ENCODE peak calls at places on chromosome 18, in five cellular contexts. W is stimulated activated CD8-positive, alpha-beta memory T cell treated with anti-CD3 and anti-CD28 coated beads, Interleukin-15, amount 100 ng/mL, for 48 hours; M is choroid plexus epithelial cell; A is AG08395; K is PC-9. V is an unnamed sample.

GRCh38 chr18:46916551-46917107 is 678 bp downstream of the PIAS2 start:
- DNase-seq in W (no peak), K (no peak), A (peak; percentile 30), M (peak; percentile 54), V (no peak)

GRCh38 chr18:53644799-53645471 is 579.5 kb downstream of the MBD2 start:
- DNase-seq in W (no peak), A (no peak), K (no peak), M (no peak), V (no peak)

GRCh38 chr18:69947361-69948106 is at the start of gene CD226:
- DNase-seq in K (no peak), W (no peak), M (no peak), A (no peak), V (no peak)

GRCh38 chr18:62521588-62521987 is 1.2 kb upstream of the ZCCHC2 start:
- DNase-seq in W (no peak), A (no peak), K (no peak), M (peak; percentile 62), V (no peak)

GRCh38 chr18:48814490-48815181 is 136.1 kb downstream of the SMAD7 start:
- DNase-seq in M (no peak), K (no peak), A (no peak), W (no peak), V (no peak)

GRCh38 chr18:51110073-51110797 is 80.2 kb downstream of the SMAD4 start:
- DNase-seq in W (peak; percentile 44), K (peak; percentile 46), A (peak; percentile 82), M (peak; percentile 45), V (no peak)

GRCh38 chr18:29164020-29164706 is 987.2 kb upstream of the CDH2 start:
- DNase-seq in A (peak; percentile 91), K (no peak), W (no peak), M (peak; percentile 86), V (peak; percentile 84)

GRCh38 chr18:58581265-58581664 is 47.6 kb downstream of the ALPK2 start:
- DNase-seq in M (peak; percentile 96), K (peak; percentile 25), W (no peak), A (peak; percentile 82), V (peak; percentile 52)

GRCh38 chr18:67621025-67621713 is 104.6 kb upstream of the DSEL start:
- DNase-seq in A (no peak), W (no peak), K (no peak), M (no peak), V (no peak)

GRCh38 chr18:6569813-6570212 is 155.1 kb upstream of the L3MBTL4 start:
- DNase-seq in K (no peak), W (no peak), A (no peak), M (no peak), V (no peak)

GRCh38 chr18:79951545-79952456 is at the start of gene SLC66A2:
- DNase-seq in A (peak; percentile 94), W (peak; percentile 89), K (peak; percentile 82), M (peak; percentile 84), V (no peak)

GRCh38 chr18:47250415-47251046 is 929 bp downstream of the SKOR2 start:
- DNase-seq in K (no peak), M (no peak), A (no peak), W (no peak), V (no peak)

GRCh38 chr18:73975266-73975665 is 172.4 kb downstream of the FBXO15 start:
- DNase-seq in K (no peak), W (peak; percentile 9), A (no peak), M (peak; percentile 70), V (no peak)

GRCh38 chr18:2883137-2883671 is 36.4 kb downstream of the EMILIN2 start:
- DNase-seq in A (no peak), M (no peak), K (no peak), W (peak; percentile 23), V (no peak)

GRCh38 chr18:57841568-57841967 is 38.5 kb upstream of the ATP8B1 start:
- DNase-seq in A (no peak), K (no peak), W (no peak), M (no peak), V (no peak)

GRCh38 chr18:13710460-13710859 is 15.9 kb downstream of the FAM210A start:
- DNase-seq in A (no peak), M (peak; percentile 10), W (no peak), K (peak; percentile 81), V (peak; percentile 80)

GRCh38 chr18:1173593-1173992 is 268.9 kb downstream of the ADCYAP1 start:
- DNase-seq in M (no peak), K (no peak), W (no peak), A (no peak), V (no peak)

GRCh38 chr18:48860276-48861180 is 90.2 kb downstream of the SMAD7 start:
- DNase-seq in A (no peak), M (no peak), K (no peak), W (no peak), V (no peak)

GRCh38 chr18:23920054-23920453 is 94.5 kb upstream of the TTC39C start:
- DNase-seq in K (no peak), M (peak; percentile 31), A (no peak), W (no peak), V (no peak)

GRCh38 chr18:50944245-50944917 is 23.5 kb upstream of the ELAC1 start:
- DNase-seq in A (peak; percentile 41), K (no peak), W (no peak), M (no peak), V (no peak)

GRCh38 chr18:12236934-12237832 is 17.0 kb upstream of the CIDEA start:
- DNase-seq in K (peak; percentile 65), A (peak; percentile 82), M (peak; percentile 72), W (peak; percentile 50), V (no peak)

GRCh38 chr18:26436176-26437031 is 111.9 kb downstream of the KCTD1 start:
- DNase-seq in K (peak; percentile 32), M (peak; percentile 93), W (no peak), A (peak; percentile 57), V (no peak)

GRCh38 chr18:59005266-59005665 is 134.4 kb upstream of the SEC11C start:
- DNase-seq in M (peak; percentile 76), W (no peak), K (peak; percentile 58), A (peak; percentile 83), V (no peak)

GRCh38 chr18:23021625-23022024 is 88.5 kb downstream of the RBBP8 start:
- DNase-seq in A (no peak), K (no peak), W (no peak), M (no peak), V (no peak)

GRCh38 chr18:8794133-8794986 is 89.0 kb downstream of the MTCL1 start:
- DNase-seq in K (no peak), W (no peak), A (peak; percentile 31), M (peak; percentile 58), V (no peak)

GRCh38 chr18:68462148-68462547 is 252.8 kb downstream of the TMX3 start:
- DNase-seq in A (no peak), K (no peak), W (no peak), M (no peak), V (no peak)

GRCh38 chr18:23207994-23208393 is 72.7 kb downstream of the CABLES1 start:
- DNase-seq in K (no peak), W (no peak), A (no peak), M (no peak), V (no peak)

GRCh38 chr18:60838677-60839076 is 466.1 kb upstream of the MC4R start:
- DNase-seq in K (no peak), M (no peak), A (no peak), W (no peak), V (no peak)

GRCh38 chr18:3458952-3459853 is 9.2 kb downstream of the TGIF1 start:
- DNase-seq in W (no peak), A (no peak), K (no peak), M (peak; percentile 75), V (no peak)

GRCh38 chr18:36038102-36038663 is 29.2 kb downstream of the RPRD1A start:
- DNase-seq in K (no peak), M (no peak), W (no peak), A (no peak), V (no peak)

GRCh38 chr18:48993586-48993985 is 42.8 kb upstream of the SMAD7 start:
- DNase-seq in K (no peak), A (peak; percentile 32), M (no peak), W (no peak), V (no peak)

GRCh38 chr18:48061781-48062570 is 131.5 kb upstream of the SMAD2 start:
- DNase-seq in K (no peak), W (no peak), M (no peak), A (no peak), V (no peak)

GRCh38 chr18:63511285-63511684 is 30.9 kb upstream of the SERPINB12 start:
- DNase-seq in M (peak; percentile 80), A (peak; percentile 32), K (peak; percentile 43), W (no peak), V (no peak)

GRCh38 chr18:79850731-79851130 is 53.0 kb downstream of the KCNG2 start:
- DNase-seq in M (no peak), K (no peak), W (no peak), A (no peak), V (no peak)

GRCh38 chr18:57644540-57644939 is 22.9 kb upstream of the NARS1 start:
- DNase-seq in W (no peak), A (no peak), M (peak; percentile 66), K (no peak), V (no peak)

GRCh38 chr18:22683196-22683676 is 249.9 kb upstream of the RBBP8 start:
- DNase-seq in A (peak; percentile 24), K (peak; percentile 26), M (peak; percentile 95), W (no peak), V (no peak)

GRCh38 chr18:48200631-48201336 is 208.4 kb downstream of the ZBTB7C start:
- DNase-seq in K (no peak), M (no peak), A (no peak), W (no peak), V (no peak)

GRCh38 chr18:49648326-49648725 is 86.5 kb downstream of the LIPG start:
- DNase-seq in M (no peak), K (no peak), W (no peak), A (no peak), V (no peak)

GRCh38 chr18:407168-407567 is 93.3 kb downstream of the COLEC12 start:
- DNase-seq in M (no peak), A (no peak), K (no peak), W (no peak), V (no peak)

V was measured in keratinocyte.